ENCODE peak calls at places on chromosomes 11 and 22, in seven cellular contexts. One of them, this sample, is unnamed.

GRCh38 chr11:103610435-103610834 is 426.0 kb upstream of the DDI1 start:
- DNase-seq in stomach: no peak
- DNase-seq in kidney: no peak
- DNase-seq in fibroblast of lung: no peak
- DNase-seq in colonic mucosa: no peak
- DNase-seq in heart left ventricle: no peak
- DNase-seq in PC-9: no peak
- DNase-seq in this sample: no peak

GRCh38 chr22:24207264-24208011 is 26.2 kb downstream of the SUSD2 start:
- DNase-seq in stomach: no peak
- DNase-seq in heart left ventricle: no peak
- DNase-seq in kidney: no peak
- DNase-seq in fibroblast of lung: peak; percentile 35
- DNase-seq in colonic mucosa: no peak
- DNase-seq in PC-9: no peak
- DNase-seq in this sample: no peak

GRCh38 chr11:134333312-134333711 is 1.5 kb downstream of the GLB1L2 start:
- DNase-seq in heart left ventricle: no peak
- DNase-seq in stomach: no peak
- DNase-seq in fibroblast of lung: no peak
- DNase-seq in PC-9: no peak
- DNase-seq in kidney: no peak
- DNase-seq in colonic mucosa: no peak
- DNase-seq in this sample: no peak

GRCh38 chr11:117986981-117987495 is 844 bp downstream of the IL10RA start:
- DNase-seq in heart left ventricle: no peak
- DNase-seq in colonic mucosa: no peak
- DNase-seq in PC-9: no peak
- DNase-seq in fibroblast of lung: no peak
- DNase-seq in stomach: no peak
- DNase-seq in kidney: no peak
- DNase-seq in this sample: peak; percentile 63

GRCh38 chr11:131579932-131580387 is 209.5 kb downstream of the NTM start:
- DNase-seq in heart left ventricle: no peak
- DNase-seq in stomach: no peak
- DNase-seq in kidney: no peak
- DNase-seq in colonic mucosa: no peak
- DNase-seq in PC-9: peak; percentile 6
- DNase-seq in fibroblast of lung: peak; percentile 97
- DNase-seq in this sample: no peak

GRCh38 chr11:7579226-7579825 is 65.5 kb downstream of the PPFIBP2 start:
- DNase-seq in stomach: no peak
- DNase-seq in PC-9: no peak
- DNase-seq in heart left ventricle: no peak
- DNase-seq in colonic mucosa: no peak
- DNase-seq in fibroblast of lung: peak; percentile 3
- DNase-seq in kidney: no peak
- DNase-seq in this sample: no peak

GRCh38 chr22:25358421-25359170 is 139.2 kb downstream of the CRYBB2 start:
- DNase-seq in PC-9: no peak
- DNase-seq in heart left ventricle: peak; percentile 54
- DNase-seq in stomach: no peak
- DNase-seq in colonic mucosa: no peak
- DNase-seq in fibroblast of lung: no peak
- DNase-seq in kidney: peak; percentile 68
- DNase-seq in this sample: no peak

GRCh38 chr22:49047461-49047860 is 780.2 kb downstream of the BRD1 start:
- DNase-seq in fibroblast of lung: peak; percentile 3
- DNase-seq in colonic mucosa: no peak
- DNase-seq in stomach: no peak
- DNase-seq in kidney: no peak
- DNase-seq in heart left ventricle: no peak
- DNase-seq in PC-9: no peak
- DNase-seq in this sample: no peak

GRCh38 chr11:75324740-75325139 is 26.7 kb downstream of the ARRB1 start:
- DNase-seq in stomach: peak; percentile 60
- DNase-seq in colonic mucosa: no peak
- DNase-seq in PC-9: no peak
- DNase-seq in heart left ventricle: no peak
- DNase-seq in fibroblast of lung: no peak
- DNase-seq in kidney: no peak
- DNase-seq in this sample: no peak

GRCh38 chr22:50529416-50530279 is at the start of gene TYMP:
- DNase-seq in kidney: peak; percentile 97
- DNase-seq in heart left ventricle: peak; percentile 93
- DNase-seq in colonic mucosa: peak; percentile 83
- DNase-seq in fibroblast of lung: peak; percentile 52
- DNase-seq in PC-9: peak; percentile 55
- DNase-seq in stomach: peak; percentile 83
- DNase-seq in this sample: peak; percentile 62

GRCh38 chr11:76329084-76329648 is 51.8 kb downstream of the THAP12 start:
- DNase-seq in PC-9: no peak
- DNase-seq in colonic mucosa: no peak
- DNase-seq in kidney: no peak
- DNase-seq in fibroblast of lung: peak; percentile 50
- DNase-seq in stomach: no peak
- DNase-seq in heart left ventricle: no peak
- DNase-seq in this sample: no peak

GRCh38 chr11:59822989-59823566 is 12.5 kb upstream of the MRPL16 start:
- DNase-seq in kidney: no peak
- DNase-seq in fibroblast of lung: peak; percentile 50
- DNase-seq in PC-9: peak; percentile 37
- DNase-seq in colonic mucosa: peak; percentile 50
- DNase-seq in stomach: peak; percentile 53
- DNase-seq in heart left ventricle: no peak
- DNase-seq in this sample: no peak

GRCh38 chr11:8832571-8833260 is 78.3 kb upstream of the AKIP1 start:
- DNase-seq in fibroblast of lung: peak; percentile 91
- DNase-seq in colonic mucosa: no peak
- DNase-seq in heart left ventricle: no peak
- DNase-seq in kidney: peak; percentile 73
- DNase-seq in PC-9: peak; percentile 73
- DNase-seq in stomach: peak; percentile 35
- DNase-seq in this sample: no peak

GRCh38 chr22:25404923-25405853 is 159.3 kb upstream of the GRK3 start:
- DNase-seq in stomach: peak; percentile 83
- DNase-seq in heart left ventricle: peak; percentile 95
- DNase-seq in kidney: peak; percentile 94
- DNase-seq in colonic mucosa: peak; percentile 83
- DNase-seq in fibroblast of lung: peak; percentile 72
- DNase-seq in PC-9: peak; percentile 54
- DNase-seq in this sample: peak; percentile 64

GRCh38 chr22:49567894-49568750 is 259.6 kb downstream of the BRD1 start:
- DNase-seq in colonic mucosa: no peak
- DNase-seq in PC-9: no peak
- DNase-seq in kidney: peak; percentile 41
- DNase-seq in heart left ventricle: no peak
- DNase-seq in stomach: no peak
- DNase-seq in fibroblast of lung: no peak
- DNase-seq in this sample: no peak

GRCh38 chr11:111378185-111378772 is 796 bp downstream of the POU2AF1 start:
- DNase-seq in stomach: no peak
- DNase-seq in heart left ventricle: no peak
- DNase-seq in PC-9: no peak
- DNase-seq in kidney: no peak
- DNase-seq in colonic mucosa: no peak
- DNase-seq in fibroblast of lung: no peak
- DNase-seq in this sample: no peak

GRCh38 chr11:111378773-111379499 is at the start of gene POU2AF1:
- DNase-seq in PC-9: no peak
- DNase-seq in colonic mucosa: no peak
- DNase-seq in heart left ventricle: no peak
- DNase-seq in kidney: peak; percentile 76
- DNase-seq in stomach: no peak
- DNase-seq in fibroblast of lung: peak; percentile 74
- DNase-seq in this sample: peak; percentile 26

GRCh38 chr11:111382451-111382850 is 3.4 kb upstream of the POU2AF1 start:
- DNase-seq in heart left ventricle: no peak
- DNase-seq in colonic mucosa: no peak
- DNase-seq in stomach: no peak
- DNase-seq in fibroblast of lung: no peak
- DNase-seq in PC-9: no peak
- DNase-seq in kidney: no peak
- DNase-seq in this sample: no peak

GRCh38 chr11:111376453-111376871 is 2.6 kb downstream of the POU2AF1 start:
- DNase-seq in kidney: no peak
- DNase-seq in colonic mucosa: no peak
- DNase-seq in stomach: no peak
- DNase-seq in fibroblast of lung: no peak
- DNase-seq in PC-9: peak; percentile 21
- DNase-seq in heart left ventricle: no peak
- DNase-seq in this sample: no peak

GRCh38 chr11:111379500-111380136 is 543 bp upstream of the POU2AF1 start:
- DNase-seq in stomach: no peak
- DNase-seq in PC-9: no peak
- DNase-seq in fibroblast of lung: no peak
- DNase-seq in heart left ventricle: no peak
- DNase-seq in colonic mucosa: no peak
- DNase-seq in kidney: no peak
- DNase-seq in this sample: no peak
- H3K4me1 ChIP-seq in stomach: no peaks in the 10 kb centered on the region
- H3K4me1 ChIP-seq in PC-9: peaks cover 37% of the 10 kb centered on the region
- H3K4me1 ChIP-seq in fibroblast of lung: no peaks in the 10 kb centered on the region
- H3K4me1 ChIP-seq in heart left ventricle: no peaks in the 10 kb centered on the region
- H3K4me1 ChIP-seq in colonic mucosa: no peaks in the 10 kb centered on the region
- H3K4me1 ChIP-seq in kidney: no peaks in the 10 kb centered on the region
- H3K4me1 ChIP-seq in this sample: peaks cover 22% of the 10 kb centered on the region

DNA sequence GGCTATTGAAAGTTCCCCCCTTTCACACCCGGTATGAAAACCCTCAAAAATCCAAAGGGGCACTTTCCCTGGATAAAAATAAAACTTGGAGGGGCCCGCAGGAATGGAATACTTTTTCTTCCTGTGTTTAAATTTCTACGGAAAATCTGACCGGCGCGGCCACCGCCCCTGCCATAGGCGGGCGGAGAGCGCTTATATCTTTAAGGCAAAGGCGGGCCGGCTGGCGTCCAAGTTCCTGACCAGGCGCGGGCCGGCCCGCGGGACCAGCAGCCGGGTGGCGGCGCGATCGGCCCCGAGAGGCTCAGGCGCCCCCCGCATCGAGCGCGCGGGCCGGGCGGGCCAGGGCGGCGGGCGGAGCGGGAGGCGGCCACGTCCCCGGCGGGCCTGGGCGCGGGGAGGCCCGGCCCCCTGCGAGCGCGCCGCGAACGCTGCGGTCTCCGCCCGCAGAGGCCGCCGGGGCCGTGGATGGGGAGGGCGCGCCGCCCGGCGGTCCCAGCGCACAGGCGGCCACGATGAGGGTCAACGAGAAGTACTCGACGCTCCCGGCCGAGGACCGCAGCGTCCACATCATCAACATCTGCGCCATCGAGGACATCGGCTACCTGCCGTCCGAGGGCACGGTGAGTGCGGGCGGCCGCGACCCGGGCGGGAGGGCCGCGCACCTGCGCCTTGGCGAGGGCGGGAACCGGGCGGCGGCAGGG is at the start of gene ANO1:
- DNase-seq in colonic mucosa: no peak
- DNase-seq in kidney: peak; percentile 57
- DNase-seq in fibroblast of lung: peak; percentile 27
- DNase-seq in PC-9: peak; percentile 52
- DNase-seq in stomach: peak; percentile 52
- DNase-seq in heart left ventricle: no peak
- DNase-seq in this sample: no peak
- TF ChIP-seq CTCF in colonic mucosa: no peak
- TF ChIP-seq CTCF in kidney: no peak
- TF ChIP-seq CTCF in fibroblast of lung: no peak
- TF ChIP-seq CTCF in PC-9: no peak
- TF ChIP-seq CTCF in stomach: no peak
- TF ChIP-seq CTCF in heart left ventricle: no peak
- TF ChIP-seq CTCF in this sample: no peak

GRCh38 chr22:17388235-17388634 is 19.0 kb downstream of the CECR2 start:
- DNase-seq in PC-9: no peak
- DNase-seq in fibroblast of lung: no peak
- DNase-seq in colonic mucosa: no peak
- DNase-seq in heart left ventricle: no peak
- DNase-seq in kidney: no peak
- DNase-seq in stomach: no peak
- DNase-seq in this sample: no peak

GRCh38 chr22:17384612-17385345 is 15.5 kb downstream of the CECR2 start:
- DNase-seq in fibroblast of lung: no peak
- DNase-seq in heart left ventricle: no peak
- DNase-seq in kidney: no peak
- DNase-seq in PC-9: no peak
- DNase-seq in colonic mucosa: no peak
- DNase-seq in stomach: no peak
- DNase-seq in this sample: no peak

GRCh38 chr22:17387356-17387755 is 18.1 kb downstream of the CECR2 start:
- DNase-seq in PC-9: no peak
- DNase-seq in heart left ventricle: no peak
- DNase-seq in stomach: no peak
- DNase-seq in fibroblast of lung: no peak
- DNase-seq in kidney: no peak
- DNase-seq in colonic mucosa: no peak
- DNase-seq in this sample: no peak

DNA sequence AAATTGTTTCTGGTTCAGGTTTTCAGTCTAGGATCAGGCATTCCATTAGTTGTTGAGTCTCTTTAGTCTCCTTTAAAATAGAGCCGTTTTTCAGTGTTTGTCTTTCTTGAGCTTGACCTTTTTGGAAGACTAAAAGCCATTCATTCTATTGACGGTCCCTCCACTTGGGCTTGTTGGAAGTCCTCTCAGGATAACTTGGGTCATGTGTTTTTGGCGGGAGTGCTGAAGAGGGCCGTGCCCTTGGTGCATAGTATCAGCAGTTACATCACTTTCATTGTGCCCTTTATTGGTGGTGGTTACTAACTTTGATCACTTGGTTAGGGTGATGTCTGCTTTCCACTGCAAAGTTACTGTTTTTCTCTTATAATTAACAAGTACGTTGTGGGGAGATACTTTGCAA is 20.8 kb downstream of the CECR2 start:
- DNase-seq in heart left ventricle: no peak
- DNase-seq in fibroblast of lung: no peak
- DNase-seq in kidney: no peak
- DNase-seq in stomach: no peak
- DNase-seq in colonic mucosa: no peak
- DNase-seq in PC-9: no peak
- DNase-seq in this sample: no peak
- H3K4me1 ChIP-seq in heart left ventricle: no peaks in the 10 kb centered on the region
- H3K4me1 ChIP-seq in fibroblast of lung: no peaks in the 10 kb centered on the region
- H3K4me1 ChIP-seq in kidney: no peaks in the 10 kb centered on the region
- H3K4me1 ChIP-seq in stomach: no peaks in the 10 kb centered on the region
- H3K4me1 ChIP-seq in colonic mucosa: no peaks in the 10 kb centered on the region
- H3K4me1 ChIP-seq in PC-9: no peaks in the 10 kb centered on the region
- H3K4me1 ChIP-seq in this sample: no peaks in the 10 kb centered on the region

DNA sequence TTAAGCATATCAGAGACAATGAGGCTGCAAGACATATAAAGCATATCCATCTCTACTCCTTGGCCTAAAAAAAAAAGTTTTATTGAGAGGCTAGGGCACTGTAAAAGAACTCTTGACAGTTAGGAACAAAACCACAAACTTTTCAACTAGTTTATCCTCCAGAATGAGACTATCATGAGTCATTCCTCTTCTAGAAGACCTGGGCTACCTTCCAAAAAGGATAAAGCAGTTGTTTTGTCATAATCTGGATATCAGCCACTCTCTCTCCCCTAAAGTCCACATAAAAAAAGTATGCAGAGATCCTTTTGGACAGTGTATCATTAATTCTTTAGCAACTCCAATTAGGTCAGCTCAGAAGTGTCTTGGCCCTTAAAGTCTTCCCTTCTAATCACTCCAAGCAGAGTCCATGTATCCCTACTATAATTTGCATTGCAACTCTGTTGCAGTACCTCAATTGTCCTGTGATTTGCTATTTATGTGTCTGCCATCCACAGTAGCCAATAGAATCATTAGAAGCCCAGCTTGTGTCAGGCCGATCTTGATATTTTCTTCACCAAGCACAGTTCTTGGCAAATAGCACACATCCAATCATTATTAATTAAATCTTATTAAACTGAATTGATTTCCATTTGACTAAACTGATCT is 10.4 kb downstream of the OR51T1 start:
- DNase-seq in fibroblast of lung: peak; percentile 93
- DNase-seq in kidney: no peak
- DNase-seq in PC-9: no peak
- DNase-seq in colonic mucosa: no peak
- DNase-seq in heart left ventricle: no peak
- DNase-seq in stomach: no peak
- DNase-seq in this sample: no peak
- TF ChIP-seq CTCF in fibroblast of lung: no peak
- TF ChIP-seq CTCF in kidney: no peak
- TF ChIP-seq CTCF in PC-9: no peak
- TF ChIP-seq CTCF in colonic mucosa: no peak
- TF ChIP-seq CTCF in heart left ventricle: no peak
- TF ChIP-seq CTCF in stomach: no peak
- TF ChIP-seq CTCF in this sample: no peak